ENCODE peak calls at places on chromosomes 5 and 9, in six cellular contexts. Z is activated CD4-positive, alpha-beta T cell treated with anti-CD3 and anti-CD28 coated beads for 48 hours; V is kidney; T is cardiac muscle cell; I is substantia nigra; Y is HS-5. P is an unnamed sample.

GRCh38 chr5:143968071-143968878 is 156.3 kb downstream of the HMHB1 start:
- DNase-seq in Z (no peak), V (no peak), T (peak), I (no peak), Y (peak), P (no peak)

GRCh38 chr9:83472221-83472665 is 66.0 kb downstream of the FRMD3 start:
- DNase-seq in Z (no peak), V (no peak), T (no peak), I (no peak), Y (peak), P (no peak)

GRCh38 chr5:61450880-61451279 is 118.8 kb downstream of the ZSWIM6 start:
- DNase-seq in Z (no peak), V (no peak), T (no peak), I (no peak), Y (peak), P (no peak)

GRCh38 chr9:103941104-103941503 is 153.0 kb upstream of the SMC2 start:
- DNase-seq in Z (no peak), V (peak), T (no peak), I (no peak), Y (no peak), P (no peak)

GRCh38 chr5:174532453-174533126 is 191.8 kb upstream of the MSX2 start:
- DNase-seq in Z (peak), V (peak), T (peak), I (no peak), Y (no peak), P (no peak)

GRCh38 chr5:51214736-51215135 is 168.5 kb upstream of the ISL1 start:
- DNase-seq in Z (no peak), V (no peak), T (no peak), I (no peak), Y (no peak), P (no peak)

GRCh38 chr9:89461302-89461701 is 36.6 kb downstream of the SEMA4D start:
- DNase-seq in Z (peak), V (no peak), T (peak), I (no peak), Y (peak), P (no peak)

GRCh38 chr5:77305921-77306320 is 95.4 kb downstream of the PDE8B start:
- DNase-seq in Z (no peak), V (no peak), T (no peak), I (no peak), Y (no peak), P (no peak)

GRCh38 chr9:101026824-101027223 is 1.7 kb upstream of the PLPPR1 start:
- DNase-seq in Z (no peak), V (no peak), T (peak), I (no peak), Y (no peak), P (no peak)

GRCh38 chr5:58400737-58401136 is 59.1 kb downstream of the PLK2 start:
- DNase-seq in Z (no peak), V (no peak), T (no peak), I (no peak), Y (no peak), P (no peak)

GRCh38 chr9:91746904-91747303 is 203.1 kb downstream of the ROR2 start:
- DNase-seq in Z (no peak), V (no peak), T (no peak), I (no peak), Y (no peak), P (no peak)

GRCh38 chr5:145479271-145479670 is 355.9 kb downstream of the PRELID2 start:
- DNase-seq in Z (no peak), V (no peak), T (peak), I (no peak), Y (no peak), P (no peak)

GRCh38 chr5:143033535-143034260 is 263.5 kb downstream of the ARHGAP26 start:
- DNase-seq in Z (no peak), V (no peak), T (no peak), I (no peak), Y (peak), P (no peak)

GRCh38 chr5:61280205-61280604 is 51.9 kb upstream of the ZSWIM6 start:
- DNase-seq in Z (peak), V (no peak), T (no peak), I (no peak), Y (peak), P (no peak)

GRCh38 chr5:128083811-128084227 is 253 bp downstream of the SLC12A2 start:
- DNase-seq in Z (no peak), V (no peak), T (no peak), I (peak), Y (no peak), P (no peak)

GRCh38 chr9:81370096-81370495 is 319.3 kb downstream of the TLE1 start:
- DNase-seq in Z (no peak), V (no peak), T (no peak), I (no peak), Y (no peak), P (no peak)

GRCh38 chr9:128845186-128845931 is 15.8 kb upstream of the SPOUT1 start:
- DNase-seq in Z (no peak), V (peak), T (peak), I (no peak), Y (no peak), P (no peak)